ENCODE peak calls at places on chromosomes 11 and 22, in six cellular contexts. W is SK-N-SH, J is upper lobe of right lung, X is body of pancreas, V is lung, L is fibroblast of villous mesenchyme. E is an unnamed sample.

GRCh38 chr11:100827934-100828661 is 141.0 kb downstream of the ARHGAP42 start:
- DNase-seq in W (no peak), J (no peak), X (peak), V (no peak), L (peak), E (no peak)

GRCh38 chr11:118221419-118221818 is 3.4 kb downstream of the JAML start:
- DNase-seq in W (no peak), J (no peak), X (no peak), V (no peak), L (no peak), E (no peak)

GRCh38 chr22:27786253-27786898 is 15.2 kb downstream of the MN1 start:
- DNase-seq in W (no peak), J (peak), X (no peak), V (no peak), L (no peak), E (no peak)

GRCh38 chr11:2533642-2534115 is 88.9 kb downstream of the KCNQ1 start:
- DNase-seq in W (no peak), J (peak), X (peak), V (peak), L (peak), E (no peak)

GRCh38 chr11:94185387-94186084 is 56.9 kb downstream of the PANX1 start:
- DNase-seq in W (no peak), J (no peak), X (peak), V (no peak), L (peak), E (no peak)

GRCh38 chr11:69664103-69664775 is 10.9 kb downstream of the LTO1 start:
- DNase-seq in W (no peak), J (peak), X (no peak), V (no peak), L (no peak), E (no peak)

GRCh38 chr11:65468874-65469333 is 29.9 kb upstream of the MALAT1 start:
- DNase-seq in W (peak), J (peak), X (peak), V (peak), L (peak), E (no peak)

GRCh38 chr22:34696557-34696956 is 369.4 kb upstream of the ISX start:
- DNase-seq in W (no peak), J (no peak), X (no peak), V (no peak), L (no peak), E (no peak)

GRCh38 chr22:29912605-29913398 is 29.8 kb downstream of the MTMR3 start:
- DNase-seq in W (no peak), J (no peak), X (no peak), V (no peak), L (peak), E (no peak)

GRCh38 chr11:70871881-70872280 is 380.5 kb downstream of the SHANK2 start:
- DNase-seq in W (no peak), J (no peak), X (no peak), V (no peak), L (peak), E (no peak)

GRCh38 chr11:64745523-64746328 is 1.8 kb upstream of the RASGRP2 start:
- DNase-seq in W (peak), J (peak), X (peak), V (peak), L (peak), E (peak)

GRCh38 chr11:117356126-117356761 is 28.6 kb downstream of the CEP164 start:
- DNase-seq in W (no peak), J (no peak), X (no peak), V (no peak), L (no peak), E (no peak)

GRCh38 chr11:34300571-34301295 is 57.1 kb downstream of the ABTB2 start:
- DNase-seq in W (no peak), J (no peak), X (no peak), V (no peak), L (no peak), E (no peak)

GRCh38 chr11:126512741-126513715 is 157.5 kb downstream of the ST3GAL4 start:
- DNase-seq in W (no peak), J (peak), X (no peak), V (no peak), L (no peak), E (no peak)

GRCh38 chr11:43545610-43546009 is 134.9 kb upstream of the HSD17B12 start:
- DNase-seq in W (no peak), J (no peak), X (no peak), V (no peak), L (no peak), E (no peak)

DNA sequence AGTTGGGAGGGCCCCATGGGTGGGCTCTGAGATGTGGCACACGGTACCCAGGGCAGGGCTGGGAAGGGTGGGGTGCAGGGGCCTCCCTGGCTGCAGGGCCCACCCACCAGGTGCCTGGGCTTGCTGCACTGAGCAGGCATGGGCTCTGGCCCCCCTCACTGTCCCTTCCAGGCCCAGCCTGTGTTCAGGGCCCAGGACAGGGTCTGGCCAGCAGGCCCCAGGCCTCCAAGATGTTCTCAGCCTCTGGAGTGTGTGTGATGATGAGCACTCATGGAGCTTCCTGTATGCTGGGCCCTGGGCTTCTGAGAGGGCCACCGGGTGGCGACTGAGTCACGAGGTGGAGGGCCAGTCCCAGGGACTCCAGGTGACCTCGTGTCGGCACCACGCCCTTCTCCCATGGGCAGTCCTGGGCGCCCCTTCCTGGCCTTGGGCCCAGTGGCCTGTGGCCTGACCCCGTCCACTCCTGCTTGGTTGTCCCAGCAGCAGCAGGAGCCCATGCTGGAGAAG is 55.9 kb upstream of the CCDC188 start:
- DNase-seq in W (no peak), J (peak), X (peak), V (no peak), L (peak), E (no peak)
- TF ChIP-seq CTCF in W (no peak), J (no peak), X (peak), V (no peak), L (no peak), E (no peak)

DNA sequence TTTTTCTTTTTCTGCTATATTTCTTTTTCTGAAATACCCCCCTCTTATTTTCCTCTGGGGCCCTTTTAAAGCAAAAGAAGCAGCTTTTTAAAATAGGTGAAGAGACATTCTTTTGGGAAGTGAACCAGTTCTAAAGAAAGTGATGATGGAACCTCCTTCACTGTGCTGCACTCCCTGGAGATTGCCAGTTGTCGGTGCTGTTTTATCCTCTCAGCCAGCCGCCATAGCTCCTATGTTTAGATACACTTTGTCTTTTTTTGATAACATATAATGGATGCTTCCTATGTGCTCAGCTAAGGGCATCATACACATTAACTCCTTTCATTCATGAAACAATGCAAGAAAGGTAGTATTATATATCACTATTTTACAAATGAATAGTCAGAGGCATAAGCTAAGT is 14.0 kb downstream of the CFAP300 start:
- DNase-seq in W (no peak), J (no peak), X (no peak), V (no peak), L (peak), E (no peak)
- TF ChIP-seq CTCF in W (peak), J (peak), X (no peak), V (no peak), L (peak), E (no peak)

GRCh38 chr22:45754822-45755221 is 83.2 kb downstream of the ATXN10 start:
- DNase-seq in W (no peak), J (no peak), X (no peak), V (no peak), L (no peak), E (no peak)

GRCh38 chr22:45758603-45759002 is 87.0 kb downstream of the ATXN10 start:
- DNase-seq in W (no peak), J (no peak), X (no peak), V (no peak), L (peak), E (no peak)

GRCh38 chr22:45756558-45756957 is 84.9 kb downstream of the ATXN10 start:
- DNase-seq in W (no peak), J (no peak), X (no peak), V (no peak), L (no peak), E (no peak)

GRCh38 chr22:45757936-45758335 is 86.3 kb downstream of the ATXN10 start:
- DNase-seq in W (no peak), J (no peak), X (no peak), V (no peak), L (no peak), E (no peak)

GRCh38 chr22:45757068-45757467 is 85.4 kb downstream of the ATXN10 start:
- DNase-seq in W (no peak), J (no peak), X (peak), V (peak), L (peak), E (no peak)
- TF ChIP-seq CTCF in W (no peak), J (no peak), X (peak), V (no peak), L (peak), E (no peak)

DNA sequence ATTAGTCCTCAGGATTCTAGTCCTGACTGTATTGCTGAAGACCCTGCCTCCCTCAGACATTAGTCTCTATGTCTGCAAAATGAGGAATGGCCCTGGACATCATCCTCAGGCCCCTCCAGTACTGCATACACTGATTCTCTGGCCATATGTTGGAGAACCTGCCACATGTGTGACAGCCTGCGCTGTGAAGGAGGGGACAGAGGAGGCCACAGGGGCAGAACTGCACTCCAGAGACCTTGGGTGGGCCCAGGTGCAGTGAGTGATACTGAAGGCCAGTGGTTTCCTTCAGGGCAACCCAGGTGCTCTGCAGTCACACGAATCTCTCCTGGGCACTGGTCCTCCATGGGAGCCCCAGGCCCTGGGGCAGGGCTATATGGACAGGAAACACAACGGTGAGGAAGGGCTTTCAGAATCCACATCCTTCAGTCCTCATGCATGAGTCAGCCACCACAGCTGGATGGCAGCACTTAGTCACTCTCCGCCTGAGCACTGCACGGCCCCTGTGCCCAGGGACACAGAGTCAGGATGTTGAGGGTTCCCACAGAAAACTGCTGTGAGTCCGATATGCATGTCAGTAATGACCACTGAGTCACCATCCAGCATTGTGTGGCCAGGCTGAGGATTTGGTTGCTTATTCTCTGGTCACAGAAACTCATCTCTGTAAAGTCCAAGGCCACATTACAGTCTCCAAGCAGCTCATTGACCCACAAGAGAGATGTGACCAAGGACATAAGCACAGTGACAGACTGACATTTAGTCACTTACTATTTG is 39.7 kb downstream of the ME3 start:
- DNase-seq in W (peak), J (no peak), X (peak), V (no peak), L (peak), E (no peak)
- TF ChIP-seq CTCF in W (peak), J (peak), X (no peak), V (no peak), L (peak), E (no peak)

GRCh38 chr11:27694992-27695391 is 5.3 kb downstream of the BDNF start:
- DNase-seq in W (peak), J (no peak), X (no peak), V (no peak), L (no peak), E (no peak)
- TF ChIP-seq CTCF in W (peak), J (no peak), X (no peak), V (no peak), L (peak), E (no peak)

GRCh38 chr11:6303657-6304056 is 16.6 kb downstream of the CAVIN3 start:
- DNase-seq in W (no peak), J (no peak), X (no peak), V (peak), L (no peak), E (no peak)

GRCh38 chr11:6297831-6298230 is 22.5 kb downstream of the CAVIN3 start:
- DNase-seq in W (no peak), J (no peak), X (no peak), V (no peak), L (peak), E (no peak)

GRCh38 chr11:6300325-6300724 is 20.0 kb downstream of the CAVIN3 start:
- DNase-seq in W (no peak), J (no peak), X (no peak), V (no peak), L (peak), E (no peak)

GRCh38 chr11:6301096-6301495 is 19.2 kb downstream of the CAVIN3 start:
- DNase-seq in W (no peak), J (no peak), X (no peak), V (no peak), L (no peak), E (no peak)

GRCh38 chr11:6298605-6299004 is 21.7 kb downstream of the CAVIN3 start:
- DNase-seq in W (peak), J (peak), X (peak), V (no peak), L (peak), E (no peak)
- TF ChIP-seq CTCF in W (peak), J (peak), X (peak), V (peak), L (peak), E (no peak)